ENCODE peak calls at places on chromosome 2, in nine cellular contexts. K is AG04449, A is fibroblast of lung, N is HL-60, P is heart right ventricle, B is LNCaP clone FGC, J is PC-9, W is OCI-LY7, Y is adrenal gland. V is an unnamed sample.

GRCh38 chr2:15762449-15762848 is 170.8 kb downstream of the DDX1 start:
- DNase-seq in K (no peak), A (no peak), N (no peak), P (no peak), B (no peak), J (no peak), W (no peak), Y (no peak), V (no peak)

GRCh38 chr2:30147196-30147714 is 448 bp downstream of the YPEL5 start:
- DNase-seq in K (no peak), A (no peak), N (peak; percentile 18), P (peak; percentile 11), B (no peak), J (no peak), W (no peak), Y (no peak), V (peak; percentile 7)

GRCh38 chr2:88615822-88616221 is 11.4 kb downstream of the EIF2AK3 start:
- DNase-seq in K (no peak), A (no peak), N (no peak), P (no peak), B (no peak), J (no peak), W (no peak), Y (no peak), V (no peak)

GRCh38 chr2:240846881-240847601 is 21.6 kb upstream of the AGXT start:
- DNase-seq in K (no peak), A (no peak), N (no peak), P (no peak), B (no peak), J (no peak), W (no peak), Y (no peak), V (no peak)

GRCh38 chr2:10008809-10009176 is 34.6 kb upstream of the KLF11 start:
- DNase-seq in K (no peak), A (no peak), N (no peak), P (no peak), B (no peak), J (no peak), W (no peak), Y (no peak), V (no peak)

GRCh38 chr2:70132244-70133126 is 45.2 kb downstream of the PCBP1 start:
- DNase-seq in K (no peak), A (peak; percentile 76), N (no peak), P (peak; percentile 61), B (peak; percentile 71), J (peak; percentile 80), W (peak; percentile 73), Y (peak; percentile 57), V (peak; percentile 63)

GRCh38 chr2:166115589-166115988 is 12.2 kb downstream of the SCN1A start:
- DNase-seq in K (no peak), A (no peak), N (no peak), P (no peak), B (no peak), J (no peak), W (no peak), Y (no peak), V (no peak)

GRCh38 chr2:74902281-74902860 is 56.1 kb upstream of the POLE4 start:
- DNase-seq in K (no peak), A (no peak), N (no peak), P (no peak), B (no peak), J (no peak), W (no peak), Y (no peak), V (no peak)

GRCh38 chr2:190121971-190122370 is 59.4 kb upstream of the MSTN start:
- DNase-seq in K (no peak), A (peak; percentile 30), N (no peak), P (no peak), B (no peak), J (no peak), W (peak; percentile 21), Y (no peak), V (peak; percentile 13)

GRCh38 chr2:231050018-231050901 is 6.4 kb upstream of the PSMD1 start:
- DNase-seq in K (no peak), A (no peak), N (no peak), P (no peak), B (no peak), J (no peak), W (no peak), Y (no peak), V (peak; percentile 17)

GRCh38 chr2:119730598-119731278 is 29.0 kb upstream of the PTPN4 start:
- DNase-seq in K (no peak), A (no peak), N (no peak), P (no peak), B (no peak), J (no peak), W (no peak), Y (no peak), V (no peak)

GRCh38 chr2:197306691-197307030 is 3.9 kb downstream of the ANKRD44 start:
- DNase-seq in K (no peak), A (no peak), N (no peak), P (peak; percentile 42), B (peak; percentile 77), J (peak; percentile 48), W (peak; percentile 69), Y (peak; percentile 83), V (peak; percentile 38)

GRCh38 chr2:85497944-85498630 is 40.9 kb upstream of the MAT2A start:
- DNase-seq in K (no peak), A (no peak), N (no peak), P (no peak), B (peak; percentile 41), J (no peak), W (no peak), Y (no peak), V (no peak)

DNA sequence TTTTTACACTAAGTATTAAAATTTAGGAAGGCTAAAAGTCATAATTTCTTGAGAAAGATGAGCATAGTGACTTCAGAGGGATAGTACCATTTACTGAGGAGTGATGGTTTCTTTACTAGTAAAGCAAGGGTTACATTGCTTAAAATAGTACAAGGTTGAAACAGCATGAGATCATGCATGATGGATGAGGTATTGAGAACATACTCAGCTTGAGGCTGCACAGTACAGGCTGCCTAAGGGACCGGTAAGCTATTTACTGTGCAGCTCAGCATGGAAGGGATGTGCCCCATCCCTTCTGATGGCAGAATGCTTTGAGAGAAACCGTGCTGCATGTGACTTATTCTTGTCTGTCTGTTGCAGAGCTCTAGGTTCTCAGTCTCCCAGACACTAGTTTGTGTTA is 122.1 kb downstream of the EML6 start:
- DNase-seq in K (no peak), A (peak; percentile 52), N (no peak), P (no peak), B (no peak), J (no peak), W (no peak), Y (no peak), V (peak; percentile 17)
- H3K4me3 ChIP-seq in K (no peak overlapping the region), A (no peak overlapping the region), N (no peak overlapping the region), P (no peak overlapping the region), B (no peak overlapping the region), J (no peak overlapping the region), W (no peak overlapping the region), Y (no peak overlapping the region), V (no peak overlapping the region)

GRCh38 chr2:172862077-172862476 is 126.4 kb downstream of the RAPGEF4 start:
- DNase-seq in K (no peak), A (no peak), N (no peak), P (no peak), B (no peak), J (no peak), W (no peak), Y (no peak), V (no peak)

GRCh38 chr2:172859821-172860707 is 124.4 kb downstream of the RAPGEF4 start:
- DNase-seq in K (no peak), A (no peak), N (no peak), P (no peak), B (no peak), J (no peak), W (no peak), Y (peak; percentile 61), V (no peak)

GRCh38 chr2:172863341-172863740 is 127.7 kb downstream of the RAPGEF4 start:
- DNase-seq in K (no peak), A (no peak), N (no peak), P (no peak), B (no peak), J (no peak), W (no peak), Y (no peak), V (no peak)

GRCh38 chr2:172861163-172861562 is 125.5 kb downstream of the RAPGEF4 start:
- DNase-seq in K (no peak), A (no peak), N (no peak), P (no peak), B (no peak), J (no peak), W (no peak), Y (no peak), V (no peak)

GRCh38 chr2:172861632-172862031 is 126.0 kb downstream of the RAPGEF4 start:
- DNase-seq in K (no peak), A (no peak), N (no peak), P (no peak), B (no peak), J (no peak), W (no peak), Y (no peak), V (no peak)
- TF ChIP-seq CTCF in K (no peak), A (no peak), N (no peak), P (no peak), B (no peak), J (no peak), W (no peak), Y (no peak), V (no peak)

GRCh38 chr2:168460561-168460960 is 4.5 kb downstream of the CERS6 start:
- DNase-seq in K (no peak), A (no peak), N (no peak), P (no peak), B (no peak), J (no peak), W (no peak), Y (no peak), V (no peak)
- H3K4me3 ChIP-seq in K (no peak overlapping the region), A (no peak overlapping the region), N (no peak overlapping the region), P (no peak overlapping the region), B (no peak overlapping the region), J (no peak overlapping the region), W (no peak overlapping the region), Y (no peak overlapping the region), V (no peak overlapping the region)

GRCh38 chr2:82230406-82230805 is 1925.9 kb upstream of the LRRTM1 start:
- DNase-seq in K (no peak), A (no peak), N (no peak), P (no peak), B (no peak), J (no peak), W (no peak), Y (no peak), V (no peak)

DNA sequence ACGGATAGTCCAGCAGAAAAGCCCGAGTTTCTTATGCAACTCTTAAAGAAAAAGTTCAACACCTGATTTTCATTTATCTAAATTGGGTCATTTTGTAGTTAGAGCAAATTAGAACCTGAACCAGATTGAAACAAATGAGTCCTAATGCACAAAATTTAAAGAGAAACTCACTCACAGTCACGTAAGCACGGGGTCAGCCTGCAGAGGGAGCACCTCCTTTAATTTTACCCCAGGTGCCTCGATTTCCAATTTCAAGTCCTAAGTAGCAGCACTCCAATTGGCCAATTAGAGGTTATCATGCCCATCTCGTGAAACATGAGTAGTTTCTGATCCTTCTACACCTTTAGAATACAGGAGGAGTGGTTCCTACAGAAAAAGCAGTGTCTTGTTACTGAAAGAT is 1929.7 kb upstream of the LRRTM1 start:
- DNase-seq in K (no peak), A (no peak), N (no peak), P (no peak), B (no peak), J (no peak), W (no peak), Y (no peak), V (no peak)
- TF ChIP-seq CTCF in K (no peak), A (no peak), N (no peak), P (no peak), B (no peak), J (peak; percentile 24), W (peak; percentile 14), Y (no peak), V (no peak)